ENCODE peak calls at places on chromosomes 6 and 20, in four cellular contexts. K, B, D and R are unnamed samples.

GRCh38 chr20:42219005-42219404 is 600.8 kb upstream of the CHD6 start:
- DNase-seq in K (no peak), B (no peak), D (no peak), R (no peak)

GRCh38 chr20:63826753-63827152 is 4.3 kb downstream of the ZBTB46 start:
- DNase-seq in K (no peak), B (no peak), D (no peak), R (no peak)

GRCh38 chr6:53831956-53832660 is 37.3 kb downstream of the LRRC1 start:
- DNase-seq in K (no peak), B (no peak), D (no peak), R (no peak)

GRCh38 chr20:8718214-8718613 is 350.7 kb upstream of the PLCB4 start:
- DNase-seq in K (no peak), B (no peak), D (no peak), R (no peak)

GRCh38 chr6:33609444-33610034 is 11.6 kb upstream of the ITPR3 start:
- DNase-seq in K (no peak), B (no peak), D (no peak), R (no peak)

GRCh38 chr6:166268431-166268830 is 39.8 kb downstream of the PRR18 start:
- DNase-seq in K (no peak), B (no peak), D (no peak), R (no peak)

GRCh38 chr6:38322123-38322522 is 317.6 kb downstream of the BTBD9 start:
- DNase-seq in K (no peak), B (no peak), D (no peak), R (no peak)

GRCh38 chr20:21323640-21324039 is 20.5 kb downstream of the XRN2 start:
- DNase-seq in K (no peak), B (no peak), D (no peak), R (peak; percentile 55)

GRCh38 chr6:127026247-127026646 is 92.2 kb upstream of the RSPO3 start:
- DNase-seq in K (no peak), B (no peak), D (no peak), R (no peak)

GRCh38 chr6:16033214-16033613 is 95.7 kb upstream of the MYLIP start:
- DNase-seq in K (no peak), B (no peak), D (no peak), R (no peak)

GRCh38 chr6:23454090-23454998 is 671.7 kb upstream of the NRSN1 start:
- DNase-seq in K (no peak), B (no peak), D (no peak), R (no peak)

GRCh38 chr6:151440930-151441329 is 11.0 kb downstream of the RMND1 start:
- DNase-seq in K (no peak), B (no peak), D (no peak), R (no peak)

GRCh38 chr6:52183131-52183530 is 3.0 kb upstream of the IL17A start:
- DNase-seq in K (no peak), B (no peak), D (no peak), R (no peak)

GRCh38 chr6:123519191-123519510 is 117.6 kb downstream of the TRDN start:
- DNase-seq in K (no peak), B (no peak), D (no peak), R (no peak)

GRCh38 chr6:52285174-52286068 is 879 bp upstream of the MCM3 start:
- DNase-seq in K (no peak), B (peak; percentile 30), D (no peak), R (no peak)

GRCh38 chr6:15023448-15023847 is 222.4 kb upstream of the JARID2 start:
- DNase-seq in K (peak; percentile 94), B (no peak), D (no peak), R (no peak)

GRCh38 chr20:36246410-36246809 is 10.1 kb downstream of the AAR2 start:
- DNase-seq in K (no peak), B (no peak), D (no peak), R (no peak)

GRCh38 chr6:106125925-106126435 is 39.8 kb downstream of the PRDM1 start:
- DNase-seq in K (peak; percentile 62), B (no peak), D (no peak), R (peak; percentile 35)

GRCh38 chr6:152136449-152136825 is 329.0 kb downstream of the ESR1 start:
- DNase-seq in K (no peak), B (no peak), D (no peak), R (no peak)

GRCh38 chr20:33178726-33179125 is 10.8 kb downstream of the BPIFA2 start:
- DNase-seq in K (no peak), B (peak; percentile 57), D (peak; percentile 19), R (no peak)

GRCh38 chr20:63957690-63958441 is 1.6 kb upstream of the UCKL1 start:
- DNase-seq in K (no peak), B (peak; percentile 59), D (peak; percentile 73), R (peak; percentile 67)

GRCh38 chr6:20266851-20267608 is 54.8 kb upstream of the MBOAT1 start:
- DNase-seq in K (peak; percentile 12), B (no peak), D (no peak), R (peak; percentile 43)

GRCh38 chr20:3557237-3557636 is 86.4 kb downstream of the ATRN start:
- DNase-seq in K (no peak), B (no peak), D (no peak), R (no peak)

GRCh38 chr6:46983007-46983411 is 59.1 kb downstream of the ADGRF1 start:
- DNase-seq in K (no peak), B (no peak), D (no peak), R (no peak)

GRCh38 chr6:71368284-71368683 is 79.7 kb downstream of the OGFRL1 start:
- DNase-seq in K (no peak), B (no peak), D (no peak), R (no peak)

GRCh38 chr20:35514371-35514960 is 15.0 kb downstream of the C20orf173 start:
- DNase-seq in K (no peak), B (no peak), D (no peak), R (no peak)

GRCh38 chr20:63552481-63553249 is 1.3 kb upstream of the FNDC11 start:
- DNase-seq in K (peak; percentile 52), B (no peak), D (peak; percentile 29), R (peak; percentile 76)

GRCh38 chr6:94052754-94053153 is 633.4 kb upstream of the EPHA7 start:
- DNase-seq in K (no peak), B (no peak), D (no peak), R (no peak)

GRCh38 chr6:82801083-82801482 is 264.6 kb downstream of the UBE3D start:
- DNase-seq in K (no peak), B (no peak), D (no peak), R (no peak)

GRCh38 chr6:127030841-127031240 is 87.6 kb upstream of the RSPO3 start:
- DNase-seq in K (no peak), B (no peak), D (no peak), R (no peak)

DNA sequence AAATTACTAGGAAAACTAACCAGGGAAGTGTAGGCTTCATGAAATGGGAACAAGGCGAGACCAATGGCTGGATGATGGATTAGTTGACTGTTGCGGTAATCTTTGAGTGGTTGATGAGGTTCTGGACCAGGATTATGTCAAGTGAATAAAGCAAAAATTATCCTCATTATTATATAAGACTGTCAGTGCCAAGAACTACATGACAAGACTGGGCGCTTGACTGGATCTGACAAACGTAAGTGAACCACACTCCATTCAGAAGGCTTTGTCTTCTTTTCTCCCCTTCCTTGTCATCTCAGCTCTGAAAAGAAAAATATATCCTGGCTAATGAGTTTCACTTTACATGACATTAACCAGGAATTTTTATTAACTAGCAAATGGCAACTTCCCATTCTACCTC is 150.2 kb downstream of the ELOVL4 start:
- DNase-seq in K (no peak), B (no peak), D (no peak), R (no peak)
- TF ChIP-seq BRCA1 in K (no peak), B (no peak), D (no peak), R (no peak)

DNA sequence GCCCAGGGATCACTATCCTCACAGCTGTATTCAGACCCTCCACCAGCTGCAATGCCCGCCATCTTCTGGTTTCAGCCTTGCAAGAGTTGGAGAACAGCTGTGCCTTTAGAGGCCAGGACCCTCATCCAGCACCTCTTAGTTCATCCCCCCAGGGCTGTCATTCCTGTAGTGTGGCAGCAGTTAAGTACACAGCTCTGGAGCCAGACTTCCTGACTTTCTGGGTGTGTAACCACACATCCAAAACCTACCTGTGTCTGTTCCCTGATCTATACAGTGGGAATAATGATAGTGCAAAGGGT is 452 bp upstream of the TREM2 start:
- DNase-seq in K (no peak), B (no peak), D (no peak), R (no peak)
- TF ChIP-seq BRCA1 in K (no peak), B (no peak), D (no peak), R (no peak)

GRCh38 chr6:169932491-169932890 is 181.1 kb downstream of the ERMARD start:
- DNase-seq in K (no peak), B (no peak), D (no peak), R (peak; percentile 24)

GRCh38 chr6:169935348-169935718 is 183.9 kb downstream of the ERMARD start:
- DNase-seq in K (no peak), B (no peak), D (no peak), R (no peak)

GRCh38 chr6:169933251-169933821 is 181.9 kb downstream of the ERMARD start:
- DNase-seq in K (no peak), B (no peak), D (no peak), R (no peak)

GRCh38 chr6:169934699-169935347 is 183.4 kb downstream of the ERMARD start:
- DNase-seq in K (no peak), B (no peak), D (no peak), R (no peak)

GRCh38 chr6:169933839-169934698 is 182.6 kb downstream of the ERMARD start:
- DNase-seq in K (no peak), B (no peak), D (no peak), R (no peak)
- TF ChIP-seq BRCA1 in K (no peak), B (no peak), D (no peak), R (no peak)

DNA sequence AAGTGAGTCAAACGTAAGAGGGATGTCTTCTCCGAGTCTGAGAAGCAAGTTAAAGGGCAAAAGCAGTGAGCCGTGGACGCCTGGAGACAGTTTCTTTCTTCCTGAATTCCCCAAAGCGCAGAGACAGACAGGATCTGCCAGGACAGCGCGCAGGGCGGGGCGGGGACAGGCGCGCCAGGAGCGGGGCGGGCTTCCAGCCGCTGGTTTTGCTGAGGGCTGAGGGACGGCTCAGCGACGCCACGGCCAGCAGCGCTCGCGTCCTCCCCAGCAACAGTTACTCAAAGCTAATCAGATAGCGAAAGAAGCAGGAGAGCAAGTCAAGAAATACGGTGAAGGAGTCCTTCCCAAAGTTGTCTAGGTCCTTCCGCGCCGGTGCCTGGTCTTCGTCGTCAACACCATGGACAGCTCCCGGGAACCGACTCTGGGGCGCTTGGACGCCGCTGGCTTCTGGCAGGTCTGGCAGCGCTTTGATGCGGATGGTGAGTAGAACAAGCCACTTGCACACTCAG is at the start of gene SCGN:
- DNase-seq in K (no peak), B (peak; percentile 55), D (peak; percentile 39), R (peak; percentile 63)
- TF ChIP-seq BRCA1 in K (no peak), B (peak; percentile 98), D (no peak), R (no peak)

DNA sequence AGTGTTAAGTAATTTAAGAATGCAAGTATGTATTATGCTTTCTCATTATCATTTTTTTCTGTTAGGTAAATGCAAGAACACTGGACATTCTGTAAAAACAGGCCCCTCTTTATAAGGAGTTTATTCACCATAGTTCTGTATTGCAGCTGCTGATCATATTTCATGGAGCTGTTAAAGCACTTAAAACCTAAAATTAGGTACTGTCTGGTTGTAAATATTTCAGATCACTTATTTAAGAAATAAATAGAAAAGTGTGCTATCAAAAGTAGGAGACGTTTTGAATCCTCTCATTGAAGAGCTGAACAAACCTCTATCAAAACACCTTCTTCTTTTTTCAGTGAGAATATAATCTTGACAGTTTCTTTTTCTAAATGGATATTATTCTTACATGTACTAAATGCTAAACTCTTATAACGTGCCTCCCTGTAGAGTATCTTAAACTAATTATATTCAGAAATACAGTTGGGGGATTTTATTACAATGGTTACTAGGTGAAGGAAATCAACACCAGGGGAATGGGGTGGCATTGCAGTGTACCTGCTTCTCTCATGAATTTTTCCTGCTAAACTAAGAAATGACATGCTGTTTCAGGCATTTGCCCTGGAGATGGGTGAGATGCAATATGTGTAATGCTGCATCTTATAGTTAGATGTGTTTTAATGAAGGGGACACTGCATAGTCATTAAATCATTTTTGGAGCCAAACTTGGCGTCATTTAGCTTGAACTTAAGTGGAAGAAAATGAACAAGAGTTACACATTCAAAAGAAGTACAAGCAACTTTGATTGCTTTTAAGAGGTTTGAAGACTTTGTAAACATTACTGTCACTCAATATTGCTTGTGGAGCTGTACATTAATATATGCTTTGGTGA is 4.1 kb downstream of the EYA4 start:
- DNase-seq in K (no peak), B (no peak), D (no peak), R (no peak)
- TF ChIP-seq BRCA1 in K (no peak), B (no peak), D (no peak), R (no peak)